ENCODE peak calls at places on chromosomes 16 and 17, in six cellular contexts. One of them, this sample, is unnamed.

GRCh38 chr16:75179208-75179607 is 27.8 kb downstream of the CTRB2 start:
- DNase-seq in heart right ventricle: no peak
- DNase-seq in AG04449: no peak
- DNase-seq in tibial artery: no peak
- DNase-seq in A549: no peak
- DNase-seq in WTC11: no peak
- DNase-seq in this sample: no peak

GRCh38 chr17:76868669-76869208 is 535 bp downstream of the MGAT5B start:
- DNase-seq in heart right ventricle: no peak
- DNase-seq in AG04449: no peak
- DNase-seq in tibial artery: no peak
- DNase-seq in A549: peak; percentile 33
- DNase-seq in WTC11: peak; percentile 35
- DNase-seq in this sample: no peak

GRCh38 chr17:13228225-13228624 is 210.4 kb upstream of the ELAC2 start:
- DNase-seq in heart right ventricle: no peak
- DNase-seq in AG04449: no peak
- DNase-seq in tibial artery: no peak
- DNase-seq in A549: no peak
- DNase-seq in WTC11: no peak
- DNase-seq in this sample: no peak

GRCh38 chr16:79509221-79509631 is 91.3 kb downstream of the MAF start:
- DNase-seq in heart right ventricle: peak; percentile 42
- DNase-seq in AG04449: no peak
- DNase-seq in tibial artery: peak; percentile 69
- DNase-seq in A549: no peak
- DNase-seq in WTC11: no peak
- DNase-seq in this sample: peak; percentile 10

GRCh38 chr17:46831573-46832305 is 13.2 kb upstream of the WNT3 start:
- DNase-seq in heart right ventricle: no peak
- DNase-seq in AG04449: no peak
- DNase-seq in tibial artery: no peak
- DNase-seq in A549: no peak
- DNase-seq in WTC11: no peak
- DNase-seq in this sample: no peak

GRCh38 chr17:17873450-17873991 is 36.7 kb upstream of the SREBF1 start:
- DNase-seq in heart right ventricle: no peak
- DNase-seq in AG04449: no peak
- DNase-seq in tibial artery: no peak
- DNase-seq in A549: no peak
- DNase-seq in WTC11: no peak
- DNase-seq in this sample: no peak

GRCh38 chr16:48613061-48613957 is 3.3 kb upstream of the N4BP1 start:
- DNase-seq in heart right ventricle: no peak
- DNase-seq in AG04449: peak; percentile 85
- DNase-seq in tibial artery: no peak
- DNase-seq in A549: peak; percentile 58
- DNase-seq in WTC11: no peak
- DNase-seq in this sample: no peak

GRCh38 chr17:27973258-27974044 is 69.0 kb upstream of the NLK start:
- DNase-seq in heart right ventricle: no peak
- DNase-seq in AG04449: no peak
- DNase-seq in tibial artery: no peak
- DNase-seq in A549: no peak
- DNase-seq in WTC11: no peak
- DNase-seq in this sample: no peak

GRCh38 chr17:1391577-1391976 is 8.4 kb downstream of the YWHAE start:
- DNase-seq in heart right ventricle: no peak
- DNase-seq in AG04449: no peak
- DNase-seq in tibial artery: no peak
- DNase-seq in A549: no peak
- DNase-seq in WTC11: no peak
- DNase-seq in this sample: no peak

GRCh38 chr17:44417553-44417952 is 28.1 kb upstream of the ITGA2B start:
- DNase-seq in heart right ventricle: no peak
- DNase-seq in AG04449: peak; percentile 33
- DNase-seq in tibial artery: no peak
- DNase-seq in A549: peak; percentile 47
- DNase-seq in WTC11: no peak
- DNase-seq in this sample: no peak

GRCh38 chr17:43701318-43701743 is 39.6 kb upstream of the MEOX1 start:
- DNase-seq in heart right ventricle: no peak
- DNase-seq in AG04449: no peak
- DNase-seq in tibial artery: no peak
- DNase-seq in A549: no peak
- DNase-seq in WTC11: no peak
- DNase-seq in this sample: no peak

GRCh38 chr16:57607676-57608461 is 20.6 kb upstream of the ADGRG1 start:
- DNase-seq in heart right ventricle: no peak
- DNase-seq in AG04449: no peak
- DNase-seq in tibial artery: no peak
- DNase-seq in A549: no peak
- DNase-seq in WTC11: no peak
- DNase-seq in this sample: no peak

GRCh38 chr16:89094252-89094901 is 725 bp downstream of the ACSF3 start:
- DNase-seq in heart right ventricle: no peak
- DNase-seq in AG04449: no peak
- DNase-seq in tibial artery: no peak
- DNase-seq in A549: no peak
- DNase-seq in WTC11: no peak
- DNase-seq in this sample: no peak

GRCh38 chr17:35449371-35449931 is 885 bp upstream of the SLFN13 start:
- DNase-seq in heart right ventricle: peak; percentile 16
- DNase-seq in AG04449: no peak
- DNase-seq in tibial artery: peak; percentile 21
- DNase-seq in A549: no peak
- DNase-seq in WTC11: peak; percentile 43
- DNase-seq in this sample: no peak

GRCh38 chr17:80252871-80253270 is 7.8 kb upstream of the RNF213 start:
- DNase-seq in heart right ventricle: no peak
- DNase-seq in AG04449: no peak
- DNase-seq in tibial artery: peak; percentile 28
- DNase-seq in A549: peak; percentile 88
- DNase-seq in WTC11: peak; percentile 81
- DNase-seq in this sample: no peak

GRCh38 chr17:64572682-64573154 is 65.9 kb downstream of the CEP95 start:
- DNase-seq in heart right ventricle: no peak
- DNase-seq in AG04449: peak; percentile 21
- DNase-seq in tibial artery: no peak
- DNase-seq in A549: peak; percentile 7
- DNase-seq in WTC11: no peak
- DNase-seq in this sample: no peak

GRCh38 chr17:36470499-36470898 is 16.0 kb upstream of the ZNHIT3 start:
- DNase-seq in heart right ventricle: no peak
- DNase-seq in AG04449: no peak
- DNase-seq in tibial artery: no peak
- DNase-seq in A549: no peak
- DNase-seq in WTC11: no peak
- DNase-seq in this sample: no peak

This sample was measured in thoracic aorta.